ENCODE peak calls at places on chromosomes 7 and 10, in ten cellular contexts. X is BJ, M is cardiac fibroblast, D is psoas muscle, A is pancreas, C is GM23338, R is cardiac muscle cell, Z is hepatocyte, I is left lung, E is AG10803. Y is an unnamed sample.

GRCh38 chr7:20260219-20260618 is 43.0 kb upstream of the MACC1 start:
- DNase-seq in X (no peak), M (peak; percentile 92), D (no peak), A (no peak), C (no peak), R (no peak), Z (no peak), I (no peak), E (peak; percentile 83), Y (no peak)

GRCh38 chr10:49444349-49444748 is 48.5 kb upstream of the DRGX start:
- DNase-seq in X (no peak), M (no peak), D (no peak), A (no peak), C (no peak), R (no peak), Z (no peak), I (no peak), E (no peak), Y (no peak)

GRCh38 chr10:96686514-96686913 is 33.8 kb downstream of the PIK3AP1 start:
- DNase-seq in X (no peak), M (no peak), D (no peak), A (no peak), C (no peak), R (no peak), Z (no peak), I (no peak), E (no peak), Y (no peak)

GRCh38 chr7:63029207-63029522 is 969.5 kb upstream of the ZNF722 start:
- DNase-seq in X (no peak), M (no peak), D (no peak), A (no peak), C (no peak), R (no peak), Z (no peak), I (no peak), E (no peak), Y (no peak)

GRCh38 chr7:9945131-9945530 is 1028.5 kb upstream of the PHF14 start:
- DNase-seq in X (no peak), M (no peak), D (no peak), A (no peak), C (peak; percentile 39), R (no peak), Z (no peak), I (no peak), E (no peak), Y (no peak)

GRCh38 chr7:50446542-50446960 is 3.6 kb downstream of the FIGNL1 start:
- DNase-seq in X (no peak), M (no peak), D (no peak), A (no peak), C (no peak), R (no peak), Z (peak; percentile 34), I (peak; percentile 51), E (peak; percentile 86), Y (no peak)

GRCh38 chr7:137774793-137775201 is 72.0 kb downstream of the DGKI start:
- DNase-seq in X (no peak), M (peak; percentile 9), D (no peak), A (no peak), C (no peak), R (no peak), Z (no peak), I (no peak), E (peak; percentile 16), Y (no peak)

GRCh38 chr10:31650010-31650409 is 278.6 kb downstream of the ARHGAP12 start:
- DNase-seq in X (peak; percentile 80), M (peak; percentile 92), D (peak; percentile 84), A (no peak), C (no peak), R (no peak), Z (peak; percentile 61), I (peak; percentile 65), E (peak; percentile 88), Y (no peak)

GRCh38 chr10:132335189-132336063 is 3.4 kb downstream of the LRRC27 start:
- DNase-seq in X (no peak), M (no peak), D (no peak), A (no peak), C (peak; percentile 20), R (peak; percentile 42), Z (no peak), I (peak; percentile 88), E (no peak), Y (no peak)

GRCh38 chr10:105062881-105063280 is 421.8 kb downstream of the SORCS3 start:
- DNase-seq in X (no peak), M (no peak), D (no peak), A (no peak), C (no peak), R (no peak), Z (peak; percentile 10), I (no peak), E (no peak), Y (no peak)

GRCh38 chr10:105068497-105068896 is 427.4 kb downstream of the SORCS3 start:
- DNase-seq in X (peak; percentile 1), M (no peak), D (no peak), A (no peak), C (no peak), R (no peak), Z (no peak), I (no peak), E (peak; percentile 54), Y (no peak)

DNA sequence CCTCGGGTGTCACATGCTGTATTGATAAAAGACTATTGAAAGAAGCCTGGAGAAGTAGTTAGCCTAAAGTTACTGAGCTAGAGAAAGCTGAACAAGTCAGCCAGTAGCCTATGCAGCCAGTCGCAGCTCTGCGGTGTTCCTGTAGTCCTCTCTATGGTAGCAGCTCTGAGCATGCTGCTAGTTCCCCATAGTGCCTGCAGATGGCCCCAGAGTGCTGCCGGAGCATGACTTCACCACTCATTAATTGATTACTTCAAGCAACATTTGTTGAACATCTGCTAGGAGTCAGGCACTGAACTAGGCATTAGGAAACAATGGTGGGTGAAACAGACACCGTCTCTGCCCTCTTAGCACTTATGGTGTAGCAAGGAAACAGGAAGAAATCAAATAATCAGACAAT is 422.7 kb downstream of the SORCS3 start:
- DNase-seq in X (no peak), M (peak; percentile 0), D (no peak), A (peak; percentile 63), C (peak; percentile 81), R (peak; percentile 64), Z (peak; percentile 65), I (no peak), E (peak; percentile 61), Y (no peak)
- TF ChIP-seq CTCF in X (peak; percentile 58), M (no peak), D (no peak), A (peak; percentile 31), C (peak; percentile 94), R (no peak), Z (peak; percentile 64), I (peak; percentile 14), E (peak; percentile 74), Y (peak; percentile 78)

DNA sequence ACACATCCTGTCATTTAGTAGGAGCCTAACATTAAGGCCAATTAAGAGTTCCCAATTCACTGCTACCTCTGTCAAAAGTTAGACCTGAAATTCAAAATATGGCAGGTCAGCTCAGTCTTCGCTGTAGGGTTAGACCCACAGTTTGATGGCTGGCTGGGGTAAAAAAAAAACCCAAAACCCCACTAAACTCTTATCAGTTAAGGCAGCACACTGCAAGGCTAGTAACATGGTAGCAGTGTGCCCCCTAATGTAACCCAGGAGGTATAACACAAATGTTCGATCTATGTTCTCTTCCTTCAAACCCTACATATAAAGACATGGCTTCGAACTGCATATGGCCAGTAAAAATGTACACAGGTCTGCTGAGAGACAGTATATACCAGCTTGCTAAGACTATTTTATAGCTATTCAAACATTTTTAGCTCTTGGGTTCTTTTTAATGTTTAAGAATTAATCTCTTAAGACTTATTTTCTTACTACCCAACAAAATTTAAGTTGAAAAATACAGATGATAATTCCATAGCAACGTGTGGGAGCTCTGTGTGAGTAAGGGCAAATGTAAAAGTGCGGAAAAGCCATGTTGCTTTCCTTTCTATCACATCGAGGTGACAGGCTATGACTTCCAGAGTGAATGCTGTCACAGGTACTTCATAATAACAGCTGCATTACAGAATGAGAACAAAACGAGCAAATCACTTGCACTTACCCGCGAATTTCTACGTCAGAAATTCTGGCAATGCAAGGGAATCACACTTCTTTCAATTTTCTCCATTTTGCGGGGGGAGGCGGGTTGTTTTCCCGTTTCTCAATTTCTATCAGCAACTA is 168.4 kb upstream of the IMMP2L start:
- DNase-seq in X (no peak), M (peak; percentile 34), D (no peak), A (no peak), C (peak; percentile 65), R (peak; percentile 39), Z (peak; percentile 14), I (no peak), E (peak; percentile 31), Y (no peak)
- TF ChIP-seq CTCF in X (peak; percentile 54), M (peak; percentile 47), D (peak; percentile 25), A (no peak), C (peak; percentile 84), R (peak; percentile 46), Z (peak; percentile 46), I (no peak), E (peak; percentile 59), Y (peak; percentile 74)

DNA sequence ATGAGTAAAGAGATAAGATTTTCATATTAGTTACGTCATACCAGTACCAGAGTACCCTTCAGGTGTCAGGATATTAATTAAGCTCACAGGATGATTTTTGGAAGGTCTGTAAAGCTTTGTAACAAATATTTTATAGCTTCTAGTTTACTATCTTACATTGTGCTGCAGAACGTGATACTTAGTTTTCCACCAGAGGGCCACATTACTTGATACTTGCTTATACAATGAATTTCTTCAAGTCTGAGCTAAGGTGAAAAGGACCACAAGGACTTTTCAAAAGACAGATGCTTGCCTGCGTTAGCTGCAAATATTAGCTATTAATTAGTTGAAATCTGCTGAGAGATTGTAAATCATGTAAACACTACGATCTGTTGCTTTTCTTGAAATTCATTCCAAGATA is 12.2 kb downstream of the FOXP2 start:
- DNase-seq in X (no peak), M (peak; percentile 66), D (no peak), A (no peak), C (peak; percentile 56), R (peak; percentile 35), Z (peak; percentile 34), I (no peak), E (peak; percentile 29), Y (no peak)
- TF ChIP-seq CTCF in X (peak; percentile 45), M (no peak), D (peak; percentile 36), A (no peak), C (peak; percentile 54), R (peak; percentile 48), Z (peak; percentile 53), I (no peak), E (peak; percentile 57), Y (peak; percentile 53)

DNA sequence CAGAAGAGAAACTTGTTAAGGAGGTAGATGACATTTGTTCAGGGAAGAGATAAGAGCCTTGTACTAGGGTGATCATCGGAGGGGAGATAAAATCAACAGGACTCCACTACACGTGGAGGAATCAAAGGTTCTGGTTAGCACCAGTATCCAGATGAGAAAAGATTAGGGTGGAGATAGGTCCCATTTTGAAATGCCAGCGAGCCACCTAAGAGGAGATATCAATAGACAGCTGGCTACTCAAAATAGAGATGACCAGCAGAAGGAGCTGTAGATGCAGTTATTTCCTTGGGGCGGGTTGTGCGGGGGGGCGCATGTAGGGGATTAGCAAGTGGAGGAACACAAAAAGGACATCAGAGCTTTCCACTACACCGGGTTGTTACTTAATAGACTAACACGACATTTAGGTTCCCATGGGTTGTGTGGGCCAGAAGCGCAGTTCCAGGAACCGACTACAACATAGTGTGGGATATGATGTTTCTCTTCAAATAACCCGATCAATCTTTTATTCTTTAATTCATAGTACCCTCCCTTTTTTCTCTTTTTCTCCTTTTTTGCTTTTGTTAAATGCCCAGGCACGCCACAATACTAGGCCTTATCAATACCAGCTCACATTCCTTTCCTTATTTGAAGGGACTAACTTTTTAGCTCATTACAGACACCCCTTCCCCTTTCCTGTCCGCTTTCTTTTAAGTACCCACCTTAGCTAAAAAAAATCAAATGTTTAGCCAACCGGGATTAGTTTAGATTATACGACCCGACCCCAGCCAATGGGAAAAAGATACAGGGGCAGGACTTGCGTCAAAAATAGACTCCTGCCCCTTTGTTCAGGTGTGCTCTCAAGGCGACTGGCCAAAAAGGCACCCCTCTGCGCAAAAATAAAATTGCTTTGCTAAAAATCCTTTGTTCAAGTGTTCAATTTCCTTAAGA is 2.0 kb upstream of the KIF11 start:
- DNase-seq in X (no peak), M (peak; percentile 64), D (peak; percentile 56), A (no peak), C (peak; percentile 72), R (peak; percentile 11), Z (peak; percentile 60), I (no peak), E (peak; percentile 62), Y (no peak)
- TF ChIP-seq CTCF in X (peak; percentile 57), M (peak; percentile 53), D (no peak), A (no peak), C (peak; percentile 54), R (peak; percentile 39), Z (peak; percentile 41), I (no peak), E (peak; percentile 52), Y (peak; percentile 13)

Y was measured in D721Med.